ENCODE peak calls at places on chromosomes 1 and 21, in four cellular contexts. O is fibroblast of the aortic adventitia, X is cardiac fibroblast, L is GM19239. R is an unnamed sample.

GRCh38 chr1:24316659-24317058 is 2.5 kb upstream of the GRHL3 start:
- DNase-seq in L (no peak), O (no peak), X (no peak), R (no peak)

GRCh38 chr1:180057883-180058396 is 96.7 kb upstream of the QSOX1 start:
- DNase-seq in X (no peak), O (no peak), L (no peak), R (no peak)

GRCh38 chr1:227785812-227786608 is 29.5 kb upstream of the PRSS38 start:
- DNase-seq in L (no peak), X (no peak), O (no peak), R (no peak)

GRCh38 chr1:20124451-20125057 is 5.2 kb upstream of the PLA2G2D start:
- DNase-seq in X (peak), O (peak), L (no peak), R (peak)

GRCh38 chr1:223259462-223259861 is 104.5 kb downstream of the SUSD4 start:
- DNase-seq in X (no peak), L (no peak), O (no peak), R (no peak)

GRCh38 chr1:59678809-59679228 is 135.9 kb upstream of the HOOK1 start:
- DNase-seq in L (no peak), O (peak), X (peak), R (peak)

GRCh38 chr1:218674280-218674773 is 329.2 kb downstream of the TGFB2 start:
- DNase-seq in L (no peak), O (peak), X (peak), R (peak)

GRCh38 chr1:87894041-87894440 is 565.4 kb downstream of the LMO4 start:
- DNase-seq in L (no peak), O (no peak), X (no peak), R (no peak)

GRCh38 chr1:208997726-208998312 is 585.7 kb upstream of the CAMK1G start:
- DNase-seq in L (no peak), X (peak), O (peak), R (peak)

GRCh38 chr21:27831821-27832569 is 865.1 kb upstream of the ADAMTS5 start:
- DNase-seq in L (no peak), O (peak), X (no peak), R (peak)

GRCh38 chr1:64850846-64851245 is 106.0 kb downstream of the RAVER2 start:
- DNase-seq in X (no peak), O (no peak), L (no peak), R (no peak)

GRCh38 chr1:235011599-235012435 is 116.8 kb downstream of the TOMM20 start:
- DNase-seq in X (peak), O (peak), L (peak), R (peak)

GRCh38 chr1:39178541-39179431 is 25.7 kb upstream of the MACF1 start:
- DNase-seq in O (peak), L (no peak), X (peak), R (peak)

GRCh38 chr1:1173793-1174415 is at the start of gene TTLL10:
- DNase-seq in X (no peak), L (no peak), O (no peak), R (no peak)

GRCh38 chr21:44791993-44792392 is 9.6 kb downstream of the UBE2G2 start:
- DNase-seq in O (no peak), L (no peak), X (no peak), R (no peak)

GRCh38 chr1:53410100-53410541 is 49.1 kb upstream of the DMRTB1 start:
- DNase-seq in O (no peak), X (no peak), L (no peak), R (no peak)

GRCh38 chr1:222375656-222376055 is 172.2 kb downstream of the HHIPL2 start:
- DNase-seq in L (no peak), X (no peak), O (no peak), R (no peak)

GRCh38 chr1:189628857-189629256 is 848.8 kb downstream of the BRINP3 start:
- DNase-seq in O (no peak), X (no peak), L (no peak), R (no peak)

GRCh38 chr1:116503535-116504307 is 67.1 kb downstream of the CD58 start:
- DNase-seq in X (no peak), O (no peak), L (no peak), R (peak)

GRCh38 chr1:116131866-116132605 is 20.8 kb downstream of the MAB21L3 start:
- DNase-seq in O (no peak), X (no peak), L (no peak), R (no peak)